ENCODE peak calls at places on chromosomes 6 and 20, in seven cellular contexts. D is psoas muscle, X is hepatocyte, W is IMR-90, H is body of pancreas, F is upper lobe of right lung, O is A549. E is an unnamed sample. For H3K9me3, the result is how much of the 10 kb centered on the place peaks cover.

GRCh38 chr6:51613558-51613957 is 473.9 kb downstream of the PKHD1 start:
- DNase-seq in F (no peak), X (no peak), H (no peak), O (no peak), W (no peak), D (no peak), E (no peak)

GRCh38 chr6:132063738-132064137 is 112.6 kb upstream of the CCN2 start:
- DNase-seq in F (no peak), O (peak), H (no peak), W (peak), D (no peak), X (peak), E (no peak)

GRCh38 chr20:24894488-24894887 is 54.6 kb upstream of the CST7 start:
- DNase-seq in F (no peak), H (no peak), W (no peak), X (no peak), O (no peak), D (no peak), E (no peak)

GRCh38 chr20:33051333-33051732 is 2.4 kb upstream of the BPIFB3 start:
- DNase-seq in H (no peak), D (no peak), W (no peak), O (no peak), X (no peak), F (no peak), E (no peak)

GRCh38 chr20:34190679-34191090 is 50.5 kb upstream of the ASIP start:
- DNase-seq in D (peak), H (peak), O (peak), W (peak), F (peak), X (peak), E (peak)

GRCh38 chr6:154112181-154112809 is 73.3 kb downstream of the OPRM1 start:
- DNase-seq in W (no peak), H (no peak), F (no peak), X (no peak), O (no peak), D (no peak), E (no peak)

GRCh38 chr6:6728169-6728941 is 139.8 kb downstream of the LY86 start:
- DNase-seq in D (no peak), F (no peak), X (no peak), O (no peak), H (no peak), W (no peak), E (no peak)

GRCh38 chr20:58393299-58393698 is 4.3 kb downstream of the VAPB start:
- DNase-seq in W (peak), O (no peak), D (no peak), F (no peak), H (no peak), X (no peak), E (no peak)

GRCh38 chr20:35515949-35516645 is 13.4 kb downstream of the C20orf173 start:
- DNase-seq in D (no peak), X (peak), H (no peak), O (peak), W (peak), F (no peak), E (no peak)

GRCh38 chr6:150172929-150173328 is 30.1 kb downstream of the PPP1R14C start:
- DNase-seq in W (no peak), X (no peak), H (no peak), O (no peak), D (no peak), F (no peak), E (no peak)

GRCh38 chr6:136288566-136289326 is 900 bp downstream of the BCLAF1 start:
- DNase-seq in H (peak), W (peak), O (peak), F (peak), X (peak), D (peak), E (peak)

GRCh38 chr6:124964084-124964763 is 2.0 kb downstream of the RNF217 start:
- DNase-seq in H (peak), O (peak), F (no peak), D (no peak), X (peak), W (peak), E (peak)

GRCh38 chr6:124057448-124057847 is 253.8 kb downstream of the NKAIN2 start:
- DNase-seq in H (no peak), O (no peak), D (no peak), F (no peak), X (no peak), W (no peak), E (no peak)

GRCh38 chr20:58109126-58109880 is 119.2 kb downstream of the ANKRD60 start:
- DNase-seq in H (no peak), F (no peak), D (no peak), W (peak), X (no peak), O (peak), E (no peak)

GRCh38 chr20:50516180-50516934 is 6.2 kb downstream of the PTPN1 start:
- DNase-seq in W (no peak), F (no peak), X (no peak), D (no peak), O (no peak), H (no peak), E (no peak)

GRCh38 chr20:35588397-35588796 is 27.2 kb upstream of the SPAG4 start:
- DNase-seq in F (no peak), X (no peak), H (no peak), O (no peak), D (peak), W (no peak), E (no peak)

GRCh38 chr20:5216663-5217062 is 89.9 kb downstream of the CDS2 start:
- DNase-seq in D (no peak), X (no peak), O (no peak), F (no peak), W (no peak), H (no peak), E (no peak)

GRCh38 chr6:83708970-83709747 is at the start of gene SNAP91:
- DNase-seq in X (peak), H (peak), D (no peak), O (peak), W (no peak), F (peak), E (no peak)

GRCh38 chr6:104606361-104606760 is 253.4 kb downstream of the HACE1 start:
- DNase-seq in D (no peak), F (no peak), W (no peak), X (no peak), O (no peak), H (no peak), E (no peak)

GRCh38 chr6:138945354-138945753 is 42.7 kb downstream of the REPS1 start:
- DNase-seq in X (no peak), W (no peak), O (peak), F (no peak), D (no peak), H (no peak), E (no peak)

GRCh38 chr6:148525453-148525852 is 182.8 kb downstream of the SASH1 start:
- DNase-seq in H (no peak), F (no peak), O (no peak), D (no peak), W (peak), X (no peak), E (no peak)

GRCh38 chr6:126625019-126625418 is 285.1 kb downstream of the CENPW start:
- DNase-seq in D (no peak), F (no peak), X (peak), O (peak), W (peak), H (no peak), E (no peak)

GRCh38 chr20:31569163-31570020 is 35.7 kb upstream of the ID1 start:
- DNase-seq in W (peak), X (peak), H (peak), F (peak), D (peak), O (peak), E (peak)

GRCh38 chr6:160010067-160010466 is 41.2 kb downstream of the IGF2R start:
- DNase-seq in W (peak), X (no peak), H (peak), O (no peak), D (peak), F (no peak), E (peak)

GRCh38 chr6:82976179-82976578 is 89.5 kb downstream of the UBE3D start:
- DNase-seq in D (no peak), X (no peak), W (no peak), F (no peak), O (no peak), H (no peak), E (no peak)

GRCh38 chr6:8905647-8906231 is 470.4 kb upstream of the SLC35B3 start:
- DNase-seq in X (no peak), W (no peak), H (peak), D (no peak), F (no peak), O (no peak), E (no peak)

GRCh38 chr6:110859335-110859792 is 15.2 kb upstream of the AMD1 start:
- DNase-seq in D (no peak), X (no peak), W (no peak), H (no peak), O (no peak), F (peak), E (no peak)

GRCh38 chr6:75568100-75568499 is 33.6 kb upstream of the SENP6 start:
- DNase-seq in O (no peak), F (no peak), W (no peak), X (no peak), D (no peak), H (no peak), E (no peak)

DNA sequence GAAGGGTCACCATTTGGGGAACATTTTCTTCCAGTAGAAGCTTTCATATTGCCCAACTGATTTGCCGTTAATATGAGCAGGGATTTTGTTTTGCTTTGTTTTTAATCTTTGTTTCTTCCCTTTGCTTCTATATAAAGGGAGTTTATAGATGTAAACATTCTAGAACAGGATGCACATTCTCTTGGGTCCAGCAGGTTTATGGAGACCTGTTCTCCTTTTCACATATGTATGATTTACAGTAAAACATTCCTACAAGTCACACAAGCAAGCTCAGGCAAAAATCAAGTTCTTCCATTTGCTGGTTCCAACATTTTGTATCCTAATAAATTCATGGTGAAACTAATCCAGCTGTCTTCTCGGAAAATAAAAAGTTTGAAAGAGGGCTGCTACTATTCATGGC is 1082.4 kb upstream of the FLRT3 start:
- DNase-seq in O (no peak), F (no peak), H (no peak), D (no peak), W (no peak), X (no peak), E (no peak)
- H3K9me3 ChIP-seq in O (under half), F (under half), H (under half), D (under half), W (under half), X (under half), E (under half)

DNA sequence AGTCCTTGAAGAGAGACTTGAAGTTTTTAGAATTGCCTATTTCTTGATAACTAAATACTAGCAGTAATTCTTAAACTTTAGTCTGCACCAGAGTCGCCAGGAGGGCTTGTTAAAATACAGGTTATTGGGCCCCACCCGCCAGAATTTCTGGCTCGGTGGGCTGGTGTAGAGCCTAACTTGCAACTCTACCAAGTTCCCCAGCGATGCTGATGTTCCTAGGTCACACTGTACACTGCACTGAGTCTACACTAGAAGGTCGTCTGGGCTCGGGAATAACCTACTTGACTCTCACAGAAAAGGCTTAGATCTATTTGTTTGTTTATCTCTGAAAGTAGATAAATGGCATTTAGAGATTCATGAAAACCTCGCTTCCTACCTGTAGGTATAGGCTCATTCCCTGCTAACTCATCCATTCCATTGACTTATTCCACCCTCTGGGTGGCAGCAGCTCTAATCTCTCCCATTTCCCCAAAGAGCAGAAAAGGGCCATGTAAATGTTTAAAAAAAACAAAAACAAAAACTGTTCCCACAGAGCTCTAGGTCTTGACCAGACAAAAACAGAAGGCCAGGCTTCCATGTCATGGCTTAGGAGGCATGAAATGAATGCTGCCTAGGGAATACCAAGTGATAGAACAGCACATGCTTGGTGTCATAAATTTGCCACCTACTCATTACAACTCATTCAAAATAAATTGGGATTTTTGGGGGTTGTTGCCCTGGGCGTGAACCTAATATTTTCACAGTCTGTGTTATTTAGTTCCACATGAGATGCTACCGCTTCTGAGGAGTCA is 292.1 kb downstream of the ADGB start:
- DNase-seq in H (no peak), F (no peak), D (no peak), X (no peak), O (no peak), W (no peak), E (no peak)
- TF ChIP-seq CTCF in H (no peak), F (no peak), D (no peak), X (peak), O (no peak), W (no peak), E (no peak)

GRCh38 chr6:170130771-170131241 is 160.1 kb downstream of the DLL1 start:
- DNase-seq in H (no peak), D (no peak), W (no peak), O (no peak), X (no peak), F (peak), E (peak)

GRCh38 chr6:170131351-170131750 is 159.5 kb downstream of the DLL1 start:
- DNase-seq in F (peak), H (no peak), X (no peak), W (no peak), O (no peak), D (no peak), E (peak)

GRCh38 chr6:170128811-170129681 is 161.8 kb downstream of the DLL1 start:
- DNase-seq in W (no peak), H (no peak), O (no peak), D (no peak), F (peak), X (peak), E (peak)

GRCh38 chr6:170129691-170130171 is 161.1 kb downstream of the DLL1 start:
- DNase-seq in W (no peak), X (peak), D (peak), H (peak), O (no peak), F (peak), E (no peak)

DNA sequence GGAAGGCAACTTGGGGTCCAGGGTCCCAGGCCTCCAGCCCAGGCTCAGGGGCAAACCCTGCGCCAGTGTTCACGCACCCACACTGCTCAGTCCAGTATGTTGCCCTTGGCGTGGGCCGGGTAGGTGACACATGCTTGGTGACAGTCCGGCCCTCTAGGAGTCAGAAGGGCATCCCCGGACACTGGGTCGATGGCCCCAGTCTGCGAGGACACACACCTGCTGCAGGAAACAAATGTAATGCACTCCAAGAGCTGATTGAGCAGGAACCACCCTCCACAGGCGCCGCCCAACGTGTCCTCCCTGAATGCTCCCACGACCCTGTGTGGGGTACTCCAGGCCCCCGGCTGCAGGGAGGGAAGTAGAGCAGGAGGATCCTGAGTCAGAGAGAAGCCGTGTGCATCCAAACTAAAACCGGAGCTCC is 160.7 kb downstream of the DLL1 start:
- DNase-seq in H (no peak), W (no peak), O (no peak), F (peak), D (peak), X (no peak), E (no peak)
- H3K9me3 ChIP-seq in H (under half), W (under half), O (under half), F (under half), D (under half), X (under half), E (under half)

DNA sequence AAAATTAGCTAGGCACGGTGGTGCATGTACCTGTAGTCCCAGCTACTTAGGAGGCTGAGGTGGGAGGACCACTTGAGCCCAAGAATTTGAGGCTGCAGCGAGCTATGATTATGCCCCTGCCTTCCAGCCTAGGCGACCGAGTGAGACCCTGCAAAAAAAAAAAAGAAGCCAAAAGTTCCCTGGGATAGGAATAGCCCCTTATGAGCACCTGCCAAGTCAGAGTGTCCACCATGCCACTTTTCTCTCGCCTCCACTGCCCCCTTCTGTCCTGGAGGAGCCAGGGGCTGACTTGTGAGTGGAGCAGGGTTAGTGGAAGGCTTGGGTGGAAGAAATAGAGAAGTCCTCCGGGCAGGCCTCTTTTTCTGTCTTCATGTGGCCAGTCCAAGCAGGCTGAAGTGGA is 12.1 kb upstream of the DDX27 start:
- DNase-seq in H (no peak), F (no peak), O (peak), D (no peak), W (no peak), X (no peak), E (no peak)
- TF ChIP-seq CTCF in H (no peak), F (no peak), O (no peak), D (no peak), W (no peak), X (no peak), E (no peak)

GRCh38 chr6:89297695-89298351 is 17.3 kb downstream of the GABRR2 start:
- DNase-seq in D (peak), F (no peak), W (peak), X (peak), O (peak), H (no peak), E (peak)
- H3K9me3 ChIP-seq in D (under half), F (under half), W (under half), X (under half), O (under half), H (under half), E (under half)

E was measured in uterus.